ENCODE peak calls at places on chromosomes 1 and 21, in nine cellular contexts. C, N, M, H, Y, E, R, O and A are unnamed samples. For H3K79me2, the result is how much of the 10 kb centered on the place peaks cover.

GRCh38 chr1:20192364-20192763 is 6.0 kb upstream of the PLA2G2C start:
- DNase-seq in O (no peak), Y (no peak), C (no peak), H (peak), R (peak), N (no peak), M (no peak), E (no peak), A (no peak)

GRCh38 chr1:204647114-204647804 is 38.3 kb downstream of the LRRN2 start:
- DNase-seq in M (peak), Y (peak), E (peak), R (peak), N (peak), O (peak), H (peak), C (peak), A (peak)

GRCh38 chr1:73980324-73981040 is 217.5 kb downstream of the LRRIQ3 start:
- DNase-seq in N (no peak), H (no peak), E (no peak), M (no peak), R (peak), O (no peak), Y (no peak), C (no peak), A (no peak)

GRCh38 chr21:34802180-34802899 is 133.5 kb downstream of the CLIC6 start:
- DNase-seq in E (no peak), H (peak), R (no peak), O (no peak), N (no peak), Y (no peak), M (no peak), C (peak), A (peak)

GRCh38 chr1:26961826-26962225 is 1.6 kb upstream of the KDF1 start:
- DNase-seq in N (peak), R (peak), E (peak), Y (no peak), C (no peak), H (peak), M (no peak), O (no peak), A (peak)

GRCh38 chr1:68229927-68230812 is 2.2 kb downstream of the WLS start:
- DNase-seq in E (no peak), Y (no peak), C (no peak), M (peak), R (no peak), O (no peak), H (peak), N (no peak), A (no peak)

GRCh38 chr1:33576821-33577599 is 104.6 kb downstream of the ZSCAN20 start:
- DNase-seq in M (no peak), H (no peak), Y (no peak), R (no peak), N (no peak), C (no peak), O (no peak), E (no peak), A (no peak)

GRCh38 chr1:228770779-228771223 is 35.5 kb downstream of the RHOU start:
- DNase-seq in O (no peak), R (no peak), H (no peak), E (no peak), C (no peak), M (no peak), N (no peak), Y (no peak), A (no peak)

GRCh38 chr1:111826278-111826677 is 70.6 kb downstream of the DDX20 start:
- DNase-seq in E (no peak), C (no peak), R (no peak), Y (no peak), H (no peak), O (no peak), M (no peak), N (no peak), A (no peak)

GRCh38 chr1:39852214-39852791 is 31.0 kb downstream of the TRIT1 start:
- DNase-seq in N (peak), M (no peak), R (peak), H (no peak), E (no peak), Y (no peak), O (no peak), C (no peak), A (no peak)

GRCh38 chr1:61284933-61285332 is 202.6 kb downstream of the NFIA start:
- DNase-seq in N (no peak), E (no peak), C (no peak), R (no peak), M (no peak), H (no peak), Y (no peak), O (no peak), A (no peak)

GRCh38 chr1:199929556-199929955 is 98.0 kb upstream of the NR5A2 start:
- DNase-seq in E (no peak), H (peak), M (no peak), R (no peak), C (no peak), N (no peak), O (no peak), Y (no peak), A (no peak)

GRCh38 chr1:199937161-199937560 is 90.3 kb upstream of the NR5A2 start:
- DNase-seq in Y (no peak), O (no peak), C (no peak), M (no peak), N (no peak), R (peak), E (no peak), H (no peak), A (no peak)

GRCh38 chr1:199931666-199932377 is 95.7 kb upstream of the NR5A2 start:
- DNase-seq in O (peak), R (peak), Y (peak), M (peak), E (no peak), H (peak), C (no peak), N (no peak), A (peak)

GRCh38 chr1:199932462-199932861 is 95.0 kb upstream of the NR5A2 start:
- DNase-seq in E (no peak), C (no peak), M (no peak), Y (no peak), N (no peak), R (peak), H (no peak), O (no peak), A (no peak)
- H3K4me3 ChIP-seq in E (no peak), C (no peak), M (no peak), Y (no peak), N (no peak), R (peak), H (peak), O (peak), A (no peak)

GRCh38 chr1:23167353-23168078 is 1.1 kb downstream of the LUZP1 start:
- DNase-seq in H (peak), R (peak), O (peak), N (no peak), M (peak), C (no peak), Y (peak), E (no peak), A (peak)

GRCh38 chr1:23168079-23168461 is 586 bp downstream of the LUZP1 start:
- DNase-seq in H (peak), N (no peak), E (no peak), R (no peak), C (peak), O (no peak), M (no peak), Y (peak), A (no peak)

GRCh38 chr1:23168462-23169218 is at the start of gene LUZP1:
- DNase-seq in C (peak), R (peak), Y (peak), N (peak), O (peak), M (peak), H (peak), E (peak), A (peak)

GRCh38 chr1:23169219-23169575 is 541 bp upstream of the LUZP1 start:
- DNase-seq in R (no peak), M (no peak), C (no peak), O (no peak), N (no peak), Y (no peak), H (no peak), E (no peak), A (no peak)

GRCh38 chr1:23166854-23167253 is 1.8 kb downstream of the LUZP1 start:
- DNase-seq in N (no peak), O (no peak), E (no peak), R (no peak), Y (no peak), H (peak), M (no peak), C (no peak), A (peak)
- H3K79me2 ChIP-seq in N (half or more), O (half or more), E (half or more), R (half or more), Y (under half), H (half or more), M (half or more), C (under half), A (under half)

GRCh38 chr21:37380349-37381323 is 14.1 kb downstream of the DYRK1A start:
- DNase-seq in C (no peak), H (no peak), Y (no peak), O (no peak), M (peak), R (peak), E (no peak), N (no peak), A (no peak)
- H3K4me3 ChIP-seq in C (no peak), H (no peak), Y (no peak), O (no peak), M (peak), R (no peak), E (no peak), N (no peak), A (no peak)

GRCh38 chr1:41890841-41891311 is 27.8 kb downstream of the HIVEP3 start:
- DNase-seq in C (no peak), M (no peak), O (no peak), H (peak), N (peak), E (no peak), Y (no peak), R (no peak), A (peak)

GRCh38 chr1:41892211-41892840 is 26.4 kb downstream of the HIVEP3 start:
- DNase-seq in E (no peak), R (no peak), H (no peak), C (peak), O (no peak), N (no peak), M (no peak), Y (no peak), A (no peak)

GRCh38 chr1:41888756-41889155 is 30.0 kb downstream of the HIVEP3 start:
- DNase-seq in H (no peak), M (no peak), E (no peak), Y (no peak), C (no peak), N (no peak), O (no peak), R (no peak), A (no peak)

GRCh38 chr1:41889506-41890414 is 29.0 kb downstream of the HIVEP3 start:
- DNase-seq in E (no peak), R (no peak), H (no peak), O (no peak), C (no peak), M (no peak), Y (no peak), N (no peak), A (no peak)

DNA sequence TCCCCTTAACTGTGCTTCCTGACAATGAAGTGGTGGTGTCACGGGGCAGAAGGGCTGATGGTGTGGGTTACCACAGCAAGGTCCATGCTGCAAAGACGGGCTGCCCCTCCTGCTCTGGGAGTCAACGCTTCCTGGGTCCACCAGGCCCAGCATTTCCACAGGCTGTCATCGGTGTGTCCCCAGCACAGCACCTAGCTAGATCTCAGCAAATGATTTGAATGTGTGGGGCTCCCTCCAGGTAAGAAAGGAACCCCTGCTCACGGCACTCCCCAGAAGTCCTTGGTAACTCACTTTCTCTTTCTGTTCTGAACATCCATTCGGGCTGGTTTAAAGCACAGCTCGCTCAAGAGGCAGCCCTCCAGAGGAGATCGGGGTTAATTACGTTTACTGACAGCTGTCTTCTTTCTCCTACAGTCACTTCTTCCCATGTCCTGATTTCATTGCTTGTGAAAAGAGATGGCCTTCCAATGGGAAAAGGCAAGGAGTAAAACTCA is 27.3 kb downstream of the HIVEP3 start:
- DNase-seq in H (peak), O (no peak), N (no peak), C (peak), R (no peak), M (peak), Y (peak), E (no peak), A (no peak)
- H3K79me2 ChIP-seq in H (under half), O (under half), N (under half), C (under half), R (half or more), M (under half), Y (under half), E (under half), A (under half)

DNA sequence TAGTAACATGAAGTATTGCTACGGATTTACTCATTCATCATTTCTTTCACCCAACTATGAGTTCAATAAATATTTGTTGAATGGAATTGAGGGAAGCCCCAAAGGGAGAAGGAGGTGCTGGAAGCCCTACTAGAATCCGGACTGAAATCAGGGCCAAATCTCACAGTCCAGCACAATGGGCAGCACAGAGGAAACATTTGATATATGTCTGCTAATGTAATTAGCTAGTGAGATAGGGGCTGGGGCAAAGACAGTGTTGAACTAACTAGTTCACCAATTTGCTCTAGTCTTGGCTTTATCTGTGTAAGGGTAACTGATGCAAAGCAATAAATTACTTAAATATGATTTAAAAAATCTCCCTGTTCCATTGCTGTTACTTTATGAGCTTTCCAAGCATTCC is 26.1 kb upstream of the SLC30A1 start:
- DNase-seq in C (no peak), E (no peak), M (no peak), H (no peak), O (no peak), N (no peak), Y (no peak), R (no peak), A (no peak)
- H3K4me3 ChIP-seq in C (no peak), E (no peak), M (no peak), H (no peak), O (peak), N (peak), Y (no peak), R (no peak), A (no peak)

GRCh38 chr21:46340998-46341397 is 17.0 kb downstream of the PCNT start:
- DNase-seq in O (no peak), N (no peak), M (no peak), E (no peak), H (no peak), C (no peak), R (no peak), Y (no peak), A (no peak)
- H3K79me2 ChIP-seq in O (under half), N (under half), M (under half), E (under half), H (half or more), C (half or more), R (half or more), Y (under half), A (under half)